ENCODE peak calls at places on chromosome 6, in four cellular contexts. K is LoVo, M is EH, F is heart right ventricle. U is an unnamed sample.

GRCh38 chr6:3872370-3872854 is 23.2 kb downstream of the FAM50B start:
- DNase-seq in M (no peak), F (no peak), K (no peak), U (no peak)

GRCh38 chr6:123091896-123092271 is 95.8 kb downstream of the CLVS2 start:
- DNase-seq in F (no peak), M (no peak), K (no peak), U (no peak)

GRCh38 chr6:21886601-21887091 is 293.1 kb downstream of the SOX4 start:
- DNase-seq in F (no peak), K (no peak), M (peak), U (no peak)

GRCh38 chr6:30568245-30568644 is 3.0 kb upstream of the ABCF1 start:
- DNase-seq in K (no peak), M (no peak), F (no peak), U (no peak)

GRCh38 chr6:164114656-164115055 is 700.1 kb downstream of the QKI start:
- DNase-seq in M (no peak), K (no peak), F (no peak), U (no peak)

GRCh38 chr6:52910091-52910490 is 593 bp upstream of the GSTA3 start:
- DNase-seq in F (no peak), K (no peak), M (peak), U (no peak)

GRCh38 chr6:84763397-84764331 is 734 bp downstream of the TBX18 start:
- DNase-seq in M (peak), K (peak), F (peak), U (peak)

GRCh38 chr6:2741756-2742155 is 9.0 kb downstream of the MYLK4 start:
- DNase-seq in M (peak), K (no peak), F (no peak), U (no peak)

GRCh38 chr6:150243620-150244314 is 100.9 kb downstream of the PPP1R14C start:
- DNase-seq in M (peak), F (no peak), K (no peak), U (no peak)

GRCh38 chr6:56771929-56772607 is 129.4 kb upstream of the DST start:
- DNase-seq in M (no peak), K (no peak), F (no peak), U (no peak)

GRCh38 chr6:13373488-13373886 is 45.1 kb upstream of the TBC1D7 start:
- DNase-seq in K (no peak), F (no peak), M (peak), U (no peak)

GRCh38 chr6:44257753-44258324 is 511 bp upstream of the SLC35B2 start:
- DNase-seq in F (no peak), M (no peak), K (no peak), U (no peak)

GRCh38 chr6:149077208-149077607 is 240.3 kb upstream of the TAB2 start:
- DNase-seq in M (peak), F (no peak), K (no peak), U (no peak)